ENCODE peak calls at places on chromosome 4, in five cellular contexts. J is tibial artery, K is fibroblast of pulmonary artery, I is transverse colon, S is uterus. T is an unnamed sample.

GRCh38 chr4:57131849-57132745 is 21.9 kb upstream of the IGFBP7 start:
- DNase-seq in J (no peak), K (peak), I (no peak), S (no peak), T (no peak)

GRCh38 chr4:77308843-77309242 is 151.8 kb downstream of the CCNG2 start:
- DNase-seq in J (no peak), K (peak), I (no peak), S (no peak), T (no peak)

GRCh38 chr4:74555231-74555630 is 110.3 kb downstream of the AREG start:
- DNase-seq in J (no peak), K (peak), I (no peak), S (no peak), T (no peak)

GRCh38 chr4:8067274-8067936 is 91.2 kb downstream of the ABLIM2 start:
- DNase-seq in J (no peak), K (no peak), I (no peak), S (no peak), T (no peak)

GRCh38 chr4:147049940-147050852 is 104.5 kb upstream of the TTC29 start:
- DNase-seq in J (no peak), K (peak), I (no peak), S (no peak), T (peak)

GRCh38 chr4:138348055-138348454 is 105.9 kb upstream of the SLC7A11 start:
- DNase-seq in J (no peak), K (no peak), I (no peak), S (no peak), T (no peak)

GRCh38 chr4:1412376-1413220 is 6.4 kb upstream of the NKX1-1 start:
- DNase-seq in J (peak), K (no peak), I (no peak), S (no peak), T (no peak)

GRCh38 chr4:149700272-149700671 is 115.4 kb downstream of the IQCM start:
- DNase-seq in J (no peak), K (no peak), I (no peak), S (no peak), T (no peak)

GRCh38 chr4:7324651-7325121 is 110.0 kb downstream of the PSAPL1 start:
- DNase-seq in J (peak), K (no peak), I (no peak), S (no peak), T (no peak)

GRCh38 chr4:82623284-82623683 is 61.5 kb upstream of the TMEM150C start:
- DNase-seq in J (no peak), K (no peak), I (no peak), S (no peak), T (no peak)

GRCh38 chr4:77734928-77735327 is 84.2 kb downstream of the CNOT6L start:
- DNase-seq in J (no peak), K (peak), I (peak), S (no peak), T (no peak)

GRCh38 chr4:112704322-112704721 is 67.4 kb downstream of the LARP7 start:
- DNase-seq in J (no peak), K (no peak), I (no peak), S (no peak), T (no peak)

GRCh38 chr4:82569727-82570126 is 7.9 kb upstream of the TMEM150C start:
- DNase-seq in J (no peak), K (no peak), I (no peak), S (no peak), T (no peak)

GRCh38 chr4:7721984-7722551 is 217.6 kb downstream of the AFAP1 start:
- DNase-seq in J (no peak), K (peak), I (no peak), S (no peak), T (no peak)

GRCh38 chr4:94743838-94744237 is 13.9 kb upstream of the BMPR1B start:
- DNase-seq in J (no peak), K (no peak), I (no peak), S (no peak), T (no peak)

GRCh38 chr4:139749313-139749712 is 83.7 kb downstream of the MGST2 start:
- DNase-seq in J (no peak), K (no peak), I (no peak), S (no peak), T (no peak)

GRCh38 chr4:153471691-153472080 is 5.5 kb downstream of the TMEM131L start:
- DNase-seq in J (no peak), K (no peak), I (no peak), S (no peak), T (no peak)

GRCh38 chr4:168710353-168710946 is 213.6 kb downstream of the PALLD start:
- DNase-seq in J (no peak), K (peak), I (peak), S (peak), T (no peak)

GRCh38 chr4:102403115-102403514 is 57.8 kb upstream of the SLC39A8 start:
- DNase-seq in J (no peak), K (no peak), I (no peak), S (no peak), T (no peak)

GRCh38 chr4:10098770-10099139 is 17.8 kb downstream of the WDR1 start:
- DNase-seq in J (no peak), K (peak), I (no peak), S (no peak), T (no peak)

GRCh38 chr4:105283501-105283900 is 136.8 kb downstream of the TET2 start:
- DNase-seq in J (no peak), K (peak), I (no peak), S (no peak), T (no peak)

GRCh38 chr4:146960634-146961033 is 15.0 kb upstream of the TTC29 start:
- DNase-seq in J (no peak), K (no peak), I (no peak), S (no peak), T (no peak)

GRCh38 chr4:8832130-8832930 is 39.3 kb downstream of the HMX1 start:
- DNase-seq in J (peak), K (peak), I (peak), S (peak), T (no peak)

GRCh38 chr4:7218686-7219085 is 26.3 kb downstream of the SORCS2 start:
- DNase-seq in J (no peak), K (no peak), I (no peak), S (no peak), T (no peak)

GRCh38 chr4:40612831-40613230 is 16.8 kb downstream of the RBM47 start:
- DNase-seq in J (no peak), K (no peak), I (no peak), S (no peak), T (no peak)

GRCh38 chr4:7197910-7198309 is 5.6 kb downstream of the SORCS2 start:
- DNase-seq in J (peak), K (no peak), I (no peak), S (peak), T (peak)

GRCh38 chr4:169307581-169307980 is 36.8 kb upstream of the SH3RF1 start:
- DNase-seq in J (no peak), K (no peak), I (no peak), S (no peak), T (no peak)

GRCh38 chr4:138577145-138577544 is 335.0 kb upstream of the SLC7A11 start:
- DNase-seq in J (no peak), K (no peak), I (no peak), S (no peak), T (no peak)

GRCh38 chr4:135434936-135435335 is 1233.3 kb upstream of the PABPC4L start:
- DNase-seq in J (no peak), K (peak), I (no peak), S (no peak), T (no peak)

GRCh38 chr4:173446416-173446815 is 47.5 kb upstream of the SCRG1 start:
- DNase-seq in J (no peak), K (no peak), I (no peak), S (no peak), T (no peak)

GRCh38 chr4:94491322-94491721 is 39.6 kb downstream of the PDLIM5 start:
- DNase-seq in J (no peak), K (peak), I (no peak), S (no peak), T (no peak)

GRCh38 chr4:146637853-146638800 is 566 bp upstream of the POU4F2 start:
- DNase-seq in J (no peak), K (no peak), I (no peak), S (no peak), T (peak)

GRCh38 chr4:1309261-1310010 is 19.7 kb downstream of the MAEA start:
- DNase-seq in J (peak), K (peak), I (peak), S (peak), T (peak)

GRCh38 chr4:148300877-148301276 is 141.3 kb downstream of the NR3C2 start:
- DNase-seq in J (no peak), K (no peak), I (no peak), S (no peak), T (no peak)
- TF ChIP-seq CTCF in J (no peak), K (no peak), I (no peak), S (no peak), T (no peak)

GRCh38 chr4:182862921-182863320 is 54.3 kb downstream of the DCTD start:
- DNase-seq in J (no peak), K (no peak), I (peak), S (no peak), T (no peak)
- TF ChIP-seq CTCF in J (no peak), K (no peak), I (no peak), S (no peak), T (no peak)

GRCh38 chr4:79454656-79455055 is 46.6 kb upstream of the GK2 start:
- DNase-seq in J (no peak), K (no peak), I (no peak), S (no peak), T (no peak)
- TF ChIP-seq CTCF in J (no peak), K (no peak), I (no peak), S (no peak), T (no peak)

DNA sequence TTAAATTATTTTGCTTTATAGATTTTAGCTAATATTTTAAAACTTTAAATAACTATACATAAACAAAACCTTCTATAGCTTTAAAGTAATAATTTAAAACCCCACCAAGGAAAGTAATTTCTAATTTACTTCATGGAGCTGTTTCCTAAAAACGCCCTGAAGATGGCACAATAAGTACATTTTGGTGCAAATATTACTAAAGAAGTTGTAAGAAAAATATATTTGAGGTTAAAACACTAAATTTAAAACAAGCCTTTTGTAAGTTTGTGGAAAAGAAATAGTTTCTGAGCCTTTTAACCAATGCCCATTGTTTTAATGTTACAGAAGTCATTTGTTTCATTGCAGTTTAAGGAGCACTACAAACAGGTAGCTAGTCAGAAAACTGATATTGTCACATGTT is 137.4 kb upstream of the AGA start:
- DNase-seq in J (no peak), K (no peak), I (no peak), S (no peak), T (no peak)
- TF ChIP-seq CTCF in J (no peak), K (no peak), I (no peak), S (no peak), T (no peak)

GRCh38 chr4:14744346-14744745 is 257.9 kb upstream of the CPEB2 start:
- DNase-seq in J (no peak), K (no peak), I (no peak), S (no peak), T (no peak)
- TF ChIP-seq CTCF in J (no peak), K (no peak), I (no peak), S (no peak), T (no peak)

T was measured in glutamatergic neuron.